ENCODE peak calls at places on chromosomes 5 and 9, in seven cellular contexts. I is aorta; U is upper lobe of right lung; V is CD4-positive, CD25-positive, alpha-beta regulatory T cell; N is endodermal cell; B is brain microvascular endothelial cell; T is upper lobe of left lung. E is an unnamed sample.

GRCh38 chr9:129483467-129484324 is 137.2 kb downstream of the C9orf50 start:
- DNase-seq in I (peak; percentile 93), U (peak; percentile 91), V (no peak), N (peak; percentile 80), B (peak; percentile 87), T (peak; percentile 92), E (no peak)

GRCh38 chr5:145464194-145464593 is 370.9 kb downstream of the PRELID2 start:
- DNase-seq in I (no peak), U (no peak), V (no peak), N (no peak), B (no peak), T (no peak), E (no peak)

GRCh38 chr5:80034559-80034958 is 589 bp upstream of the THBS4 start:
- DNase-seq in I (no peak), U (no peak), V (no peak), N (no peak), B (no peak), T (no peak), E (no peak)

GRCh38 chr5:134550271-134551214 is 25.1 kb downstream of the JADE2 start:
- DNase-seq in I (no peak), U (no peak), V (no peak), N (no peak), B (no peak), T (no peak), E (no peak)

GRCh38 chr5:53019320-53019719 is 30.2 kb downstream of the ITGA2 start:
- DNase-seq in I (no peak), U (no peak), V (no peak), N (no peak), B (peak; percentile 91), T (no peak), E (no peak)

GRCh38 chr5:128629162-128629561 is 91.1 kb upstream of the FBN2 start:
- DNase-seq in I (no peak), U (no peak), V (no peak), N (no peak), B (peak; percentile 39), T (no peak), E (no peak)

GRCh38 chr5:173592050-173592669 is 24.3 kb downstream of the BOD1 start:
- DNase-seq in I (no peak), U (no peak), V (no peak), N (peak; percentile 67), B (no peak), T (no peak), E (no peak)

GRCh38 chr5:73454379-73455036 is 5.9 kb upstream of the FOXD1 start:
- DNase-seq in I (no peak), U (no peak), V (peak; percentile 24), N (peak; percentile 94), B (peak; percentile 58), T (peak; percentile 32), E (no peak)

GRCh38 chr5:4271193-4271592 is 675.6 kb downstream of the IRX1 start:
- DNase-seq in I (no peak), U (no peak), V (no peak), N (no peak), B (no peak), T (no peak), E (no peak)

GRCh38 chr5:139646111-139646510 is 2.0 kb upstream of the CXXC5 start:
- DNase-seq in I (peak; percentile 12), U (peak; percentile 41), V (no peak), N (no peak), B (no peak), T (peak; percentile 15), E (no peak)

GRCh38 chr5:169157064-169157463 is 143.9 kb downstream of the SLIT3 start:
- DNase-seq in I (no peak), U (no peak), V (no peak), N (no peak), B (no peak), T (no peak), E (no peak)

GRCh38 chr5:157464518-157465171 is 4.6 kb downstream of the NIPAL4 start:
- DNase-seq in I (peak; percentile 59), U (no peak), V (no peak), N (peak; percentile 74), B (peak; percentile 85), T (peak; percentile 75), E (no peak)

GRCh38 chr9:128554155-128554862 is 1.9 kb downstream of the SPTAN1 start:
- DNase-seq in I (peak; percentile 53), U (no peak), V (no peak), N (peak; percentile 84), B (peak; percentile 94), T (peak; percentile 44), E (no peak)

GRCh38 chr5:16736158-16736994 is 119.6 kb upstream of the RETREG1 start:
- DNase-seq in I (no peak), U (peak; percentile 69), V (no peak), N (peak; percentile 79), B (peak; percentile 47), T (peak; percentile 84), E (no peak)

GRCh38 chr9:21336467-21336866 is 1.3 kb upstream of the KLHL9 start:
- DNase-seq in I (no peak), U (no peak), V (no peak), N (no peak), B (no peak), T (no peak), E (no peak)

GRCh38 chr5:135433626-135434426 is 13.3 kb downstream of the DCANP1 start:
- DNase-seq in I (no peak), U (no peak), V (no peak), N (peak; percentile 57), B (no peak), T (no peak), E (no peak)

GRCh38 chr5:59126665-59127354 is 543.9 kb downstream of the RAB3C start:
- DNase-seq in I (no peak), U (no peak), V (no peak), N (no peak), B (peak; percentile 53), T (no peak), E (no peak)

GRCh38 chr5:134138416-134139376 is 24.2 kb downstream of the TCF7 start:
- DNase-seq in I (no peak), U (peak; percentile 34), V (no peak), N (peak; percentile 39), B (no peak), T (peak; percentile 14), E (peak; percentile 76)

GRCh38 chr5:16784843-16785791 is 151.0 kb downstream of the MYO10 start:
- DNase-seq in I (no peak), U (no peak), V (no peak), N (no peak), B (no peak), T (no peak), E (no peak)

GRCh38 chr5:73496984-73497457 is 1.2 kb upstream of the BTF3 start:
- DNase-seq in I (no peak), U (no peak), V (no peak), N (no peak), B (peak; percentile 40), T (no peak), E (no peak)

GRCh38 chr9:133837644-133838597 is 99.8 kb upstream of the SARDH start:
- DNase-seq in I (no peak), U (no peak), V (no peak), N (no peak), B (no peak), T (no peak), E (no peak)

GRCh38 chr9:116008278-116008677 is 145.3 kb upstream of the PAPPA start:
- DNase-seq in I (no peak), U (no peak), V (no peak), N (no peak), B (no peak), T (no peak), E (no peak)

GRCh38 chr9:127562841-127563523 is 49.1 kb upstream of the STXBP1 start:
- DNase-seq in I (peak; percentile 67), U (peak; percentile 83), V (no peak), N (no peak), B (peak; percentile 70), T (peak; percentile 64), E (no peak)

GRCh38 chr5:10701567-10702039 is 59.4 kb downstream of the DAP start:
- DNase-seq in I (no peak), U (no peak), V (peak; percentile 6), N (peak; percentile 78), B (peak; percentile 56), T (no peak), E (no peak)

GRCh38 chr9:83130541-83130940 is 67.6 kb upstream of the RASEF start:
- DNase-seq in I (no peak), U (no peak), V (no peak), N (no peak), B (peak; percentile 23), T (no peak), E (no peak)

GRCh38 chr9:83138422-83139135 is 75.6 kb upstream of the RASEF start:
- DNase-seq in I (no peak), U (no peak), V (no peak), N (no peak), B (no peak), T (no peak), E (no peak)

GRCh38 chr9:83133316-83133715 is 70.4 kb upstream of the RASEF start:
- DNase-seq in I (no peak), U (no peak), V (no peak), N (no peak), B (no peak), T (no peak), E (no peak)

DNA sequence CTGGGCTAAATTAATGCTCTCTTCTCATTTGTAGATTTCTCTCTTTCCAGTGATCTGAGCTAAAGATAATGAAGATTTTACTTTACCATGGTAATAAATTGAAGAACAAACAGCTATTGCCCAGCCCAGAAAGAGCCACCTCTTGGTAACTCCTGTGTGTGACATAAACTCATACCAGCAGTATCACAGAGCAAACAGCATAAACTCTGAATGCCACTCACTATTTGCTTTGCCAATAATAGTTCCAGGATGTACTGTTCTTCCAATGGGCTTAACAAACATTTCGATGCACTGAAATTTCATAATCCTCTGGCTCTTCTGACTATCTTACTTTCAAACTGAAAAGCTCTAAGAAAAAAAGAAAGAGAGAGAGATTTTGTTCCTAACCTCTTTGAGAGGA is 69.8 kb upstream of the RASEF start:
- DNase-seq in I (no peak), U (no peak), V (no peak), N (no peak), B (no peak), T (no peak), E (no peak)
- H3K27ac ChIP-seq in I (no peak overlapping the region), U (no peak overlapping the region), V (no peak overlapping the region), N (no peak overlapping the region), B (no peak overlapping the region), T (no peak overlapping the region), E (no peak overlapping the region)

GRCh38 chr9:112785981-112786380 is 35.4 kb downstream of the SNX30 start:
- DNase-seq in I (no peak), U (no peak), V (no peak), N (no peak), B (no peak), T (no peak), E (peak; percentile 19)
- H3K4me3 ChIP-seq in I (no peak overlapping the region), U (no peak overlapping the region), V (no peak overlapping the region), N (no peak overlapping the region), B (no peak overlapping the region), T (no peak overlapping the region), E (no peak overlapping the region)

DNA sequence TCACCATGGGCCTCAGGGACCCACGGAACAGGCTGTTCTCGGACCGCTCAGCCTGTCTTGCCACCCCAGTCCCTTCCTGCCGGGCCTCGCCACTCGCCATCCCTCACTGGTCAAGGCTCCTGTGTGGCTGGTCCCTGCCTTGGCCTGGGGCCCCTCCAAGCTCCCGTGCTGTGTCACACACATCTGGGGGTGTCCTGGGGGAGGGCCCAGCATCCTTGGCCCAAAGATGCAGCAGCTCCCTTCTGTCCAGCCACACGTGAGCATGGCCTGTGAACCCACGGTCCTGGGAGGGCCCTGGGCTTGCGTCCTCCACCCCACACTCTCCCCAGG is 425 bp upstream of the EGFL7 start:
- DNase-seq in I (no peak), U (peak; percentile 62), V (no peak), N (no peak), B (no peak), T (no peak), E (no peak)
- H3K27ac ChIP-seq in I (no peak overlapping the region), U (peak overlapping the region; percentile 91), V (no peak overlapping the region), N (no peak overlapping the region), B (no peak overlapping the region), T (peak overlapping the region; percentile 91), E (peak overlapping the region; percentile 27)

GRCh38 chr5:40554048-40554447 is 125.7 kb upstream of the PTGER4 start:
- DNase-seq in I (no peak), U (no peak), V (no peak), N (no peak), B (no peak), T (no peak), E (no peak)
- H3K4me3 ChIP-seq in I (no peak overlapping the region), U (no peak overlapping the region), V (no peak overlapping the region), N (no peak overlapping the region), B (no peak overlapping the region), T (no peak overlapping the region), E (no peak overlapping the region)

E was measured in vagina.